ENCODE peak calls at places on chromosome 12, in ten cellular contexts. B is psoas muscle; P is AG04449; L is cardiac fibroblast; Q is stomach; E is WTC11; W is lower leg skin; V is activated CD8-positive, alpha-beta T cell treated with anti-CD3 and anti-CD28 coated beads for 36 hours; I is GM13977; F is pancreas. T is an unnamed sample.

GRCh38 chr12:66438601-66439000 is 136.3 kb downstream of the HELB start:
- DNase-seq in B (no peak), P (no peak), L (peak; percentile 15), Q (no peak), E (no peak), W (no peak), V (no peak), I (no peak), F (no peak), T (no peak)

GRCh38 chr12:127770123-127770522 is 496.8 kb upstream of the TMEM132C start:
- DNase-seq in B (no peak), P (no peak), L (no peak), Q (no peak), E (no peak), W (no peak), V (no peak), I (no peak), F (no peak), T (no peak)

GRCh38 chr12:45587877-45588530 is 141.5 kb upstream of the ARID2 start:
- DNase-seq in B (no peak), P (no peak), L (peak; percentile 7), Q (peak; percentile 40), E (no peak), W (no peak), V (no peak), I (no peak), F (no peak), T (no peak)

GRCh38 chr12:111033281-111034147 is 113.1 kb upstream of the MYL2 start:
- DNase-seq in B (no peak), P (no peak), L (no peak), Q (no peak), E (peak; percentile 77), W (no peak), V (peak; percentile 45), I (no peak), F (no peak), T (peak; percentile 57)

GRCh38 chr12:56212360-56212759 is 9.4 kb downstream of the RNF41 start:
- DNase-seq in B (no peak), P (no peak), L (no peak), Q (no peak), E (no peak), W (no peak), V (no peak), I (no peak), F (no peak), T (no peak)

GRCh38 chr12:106302401-106303201 is at the start of gene TCP11L2:
- DNase-seq in B (peak; percentile 94), P (no peak), L (peak; percentile 88), Q (peak; percentile 91), E (peak; percentile 82), W (peak; percentile 98), V (peak; percentile 90), I (peak; percentile 94), F (peak; percentile 88), T (peak; percentile 74)

GRCh38 chr12:124796303-124796957 is 67.2 kb downstream of the SCARB1 start:
- DNase-seq in B (no peak), P (no peak), L (no peak), Q (no peak), E (no peak), W (no peak), V (peak; percentile 28), I (no peak), F (no peak), T (no peak)

GRCh38 chr12:67590122-67590795 is 58.3 kb upstream of the DYRK2 start:
- DNase-seq in B (no peak), P (no peak), L (no peak), Q (no peak), E (no peak), W (no peak), V (peak; percentile 53), I (no peak), F (no peak), T (no peak)

GRCh38 chr12:90896164-90896563 is 58.8 kb downstream of the CCER1 start:
- DNase-seq in B (no peak), P (peak; percentile 77), L (peak; percentile 51), Q (no peak), E (no peak), W (no peak), V (no peak), I (no peak), F (no peak), T (no peak)

GRCh38 chr12:102876883-102877282 is 40.2 kb downstream of the PAH start:
- DNase-seq in B (no peak), P (no peak), L (no peak), Q (no peak), E (peak; percentile 65), W (no peak), V (peak; percentile 10), I (no peak), F (no peak), T (no peak)
- TF ChIP-seq CTCF in B (no peak), P (no peak), L (no peak), Q (no peak), E (no peak), W (no peak), V (no peak), I (peak; percentile 25), F (no peak), T (peak; percentile 41)

GRCh38 chr12:103833891-103834290 is 7.1 kb downstream of the NT5DC3 start:
- DNase-seq in B (no peak), P (no peak), L (no peak), Q (no peak), E (peak; percentile 23), W (no peak), V (no peak), I (no peak), F (no peak), T (no peak)
- TF ChIP-seq CTCF in B (no peak), P (no peak), L (no peak), Q (no peak), E (no peak), W (no peak), V (no peak), I (no peak), F (no peak), T (no peak)

DNA sequence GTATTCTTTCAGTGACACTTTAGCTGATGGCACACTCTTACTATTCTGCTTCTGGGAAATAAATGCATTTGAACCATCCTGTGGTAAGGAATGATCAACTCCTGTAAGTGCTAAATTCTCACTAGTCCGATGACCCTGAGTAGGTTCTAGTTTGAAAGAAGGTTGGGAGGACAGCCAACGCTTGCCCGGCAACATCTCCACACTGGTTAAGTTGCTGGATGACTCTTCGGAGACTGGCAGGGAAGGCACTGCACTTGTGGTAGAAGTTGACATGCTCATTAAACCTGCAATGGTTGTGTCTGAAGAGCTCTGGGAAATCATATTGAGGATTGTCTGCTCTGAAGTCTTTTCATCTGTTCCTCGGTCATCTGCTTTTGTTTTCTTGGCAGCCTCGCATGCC is 12.0 kb upstream of the KANSL2 start:
- DNase-seq in B (no peak), P (no peak), L (no peak), Q (no peak), E (no peak), W (no peak), V (no peak), I (no peak), F (no peak), T (no peak)
- TF ChIP-seq CTCF in B (no peak), P (no peak), L (no peak), Q (no peak), E (no peak), W (no peak), V (no peak), I (no peak), F (no peak), T (no peak)

DNA sequence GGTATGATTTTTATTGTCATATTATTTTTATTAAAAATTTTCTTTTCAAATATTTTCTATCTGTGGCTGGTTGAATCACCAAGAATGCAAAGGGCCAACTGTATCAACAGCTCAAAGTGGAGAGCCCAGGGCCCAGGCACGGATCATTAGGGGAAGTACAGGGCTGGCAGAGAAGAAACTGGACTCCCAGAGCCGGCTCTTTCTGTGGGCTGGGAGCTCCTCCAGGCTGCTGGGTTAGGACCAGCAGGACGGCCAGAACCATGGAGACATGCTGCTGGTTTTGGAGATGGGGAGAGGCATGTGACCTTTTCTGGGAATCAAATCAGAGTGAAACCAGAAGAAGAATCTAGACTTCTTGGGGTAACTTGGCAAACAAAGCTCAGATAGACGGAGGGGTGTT is 220.5 kb downstream of the CACNA1C start:
- DNase-seq in B (peak; percentile 67), P (no peak), L (peak; percentile 58), Q (no peak), E (no peak), W (no peak), V (no peak), I (no peak), F (no peak), T (no peak)
- TF ChIP-seq CTCF in B (no peak), P (peak; percentile 59), L (peak; percentile 41), Q (no peak), E (no peak), W (no peak), V (no peak), I (no peak), F (no peak), T (no peak)

DNA sequence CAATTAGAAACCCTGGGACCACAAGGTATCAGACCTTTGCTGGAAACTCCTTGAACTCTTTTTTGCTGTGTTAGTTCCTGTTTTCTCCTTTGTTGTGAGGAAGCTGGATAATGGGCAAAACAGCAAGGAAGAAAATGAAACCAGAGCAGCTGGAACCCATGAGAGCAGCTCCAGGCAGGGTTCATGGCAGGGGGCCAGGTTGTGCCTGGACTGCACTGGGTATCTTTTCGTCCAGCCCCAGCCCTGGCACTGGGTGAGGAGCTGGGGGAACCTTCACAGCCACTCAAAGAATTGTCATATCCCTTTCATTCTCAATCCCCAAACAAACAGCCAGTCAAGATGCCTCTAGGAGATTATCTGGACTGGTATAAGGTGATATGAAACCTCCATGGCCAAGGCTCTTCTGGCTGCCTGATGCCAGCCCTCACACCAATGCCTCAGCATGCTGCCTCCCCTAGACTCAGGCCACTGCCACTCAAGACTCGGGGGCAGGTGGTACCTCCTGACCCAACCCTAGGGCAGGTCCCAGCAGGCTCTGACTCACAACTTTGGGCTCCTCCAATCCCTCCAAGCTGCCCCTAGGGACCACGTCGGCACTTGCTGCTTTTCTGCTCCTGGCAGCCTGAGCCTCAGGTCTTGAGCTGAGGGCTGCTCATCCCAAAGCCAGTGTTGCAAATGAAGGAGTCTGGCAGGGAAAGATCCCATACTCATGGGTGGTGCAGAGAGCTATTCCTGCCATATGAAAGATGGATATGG is 16.5 kb downstream of the FAM186B start:
- DNase-seq in B (no peak), P (no peak), L (peak; percentile 27), Q (no peak), E (no peak), W (peak; percentile 45), V (no peak), I (no peak), F (no peak), T (no peak)
- TF ChIP-seq CTCF in B (no peak), P (no peak), L (no peak), Q (no peak), E (no peak), W (no peak), V (no peak), I (no peak), F (no peak), T (no peak)

DNA sequence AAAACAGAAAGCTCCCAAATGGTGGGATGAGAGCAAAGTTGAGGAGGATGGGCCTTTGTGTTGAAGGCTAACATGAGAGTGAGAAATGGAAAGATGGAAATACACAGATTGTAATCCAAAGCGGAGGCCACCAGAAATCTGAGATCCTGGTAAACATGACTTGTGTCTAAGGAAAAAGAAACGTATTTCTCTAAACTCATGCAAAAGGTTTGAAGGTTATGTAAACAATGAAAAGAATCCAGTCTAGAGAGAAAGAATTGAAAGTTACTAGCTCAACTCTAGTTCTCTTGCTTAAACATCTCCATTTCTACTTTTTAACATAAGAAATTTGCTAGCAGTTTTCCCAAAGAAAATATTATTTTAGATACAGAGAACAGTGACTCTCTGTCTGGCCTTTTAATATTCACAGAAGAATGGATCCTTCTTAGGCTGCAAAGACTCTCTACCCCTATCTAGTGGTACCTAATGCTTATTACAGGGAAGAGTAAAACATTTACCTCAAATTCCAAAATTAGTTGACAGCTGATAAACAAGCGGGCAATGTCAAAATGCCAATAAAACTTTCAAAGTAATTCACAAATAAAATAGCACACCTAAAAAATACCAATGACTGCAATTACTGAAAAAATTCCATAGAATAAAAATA is 75.8 kb upstream of the SOX5 start:
- DNase-seq in B (no peak), P (no peak), L (no peak), Q (no peak), E (no peak), W (no peak), V (no peak), I (no peak), F (no peak), T (no peak)
- TF ChIP-seq CTCF in B (peak; percentile 16), P (no peak), L (peak; percentile 79), Q (no peak), E (peak; percentile 30), W (no peak), V (no peak), I (peak; percentile 37), F (no peak), T (peak; percentile 82)

T was measured in neural crest cell.